ENCODE peak calls at places on chromosome 6, in nine cellular contexts. L is activated T-helper 1 cell treated with anti-CD3 and anti-CD28 coated beads, Interleukin-2, amount 50 U/mL, for 16 hours; Y is amniotic stem cell; Q is naive B cell; W is heart left ventricle; K is CD8-positive, alpha-beta memory T cell; J is CD4-positive, CD25-positive, alpha-beta regulatory T cell; G is NCI-H526; H is NCI-H2029. X is an unnamed sample.

GRCh38 chr6:169229611-169230321 is 23.9 kb downstream of the THBS2 start:
- DNase-seq in L (no peak), Y (no peak), Q (no peak), W (no peak), K (no peak), J (no peak), G (no peak), H (no peak), X (no peak)

GRCh38 chr6:39228111-39228971 is 934 bp downstream of the KCNK5 start:
- DNase-seq in L (no peak), Y (no peak), Q (no peak), W (no peak), K (no peak), J (no peak), G (no peak), H (no peak), X (no peak)

GRCh38 chr6:130513770-130514169 is 148.0 kb downstream of the TMEM200A start:
- DNase-seq in L (no peak), Y (no peak), Q (peak; percentile 56), W (no peak), K (peak; percentile 69), J (no peak), G (no peak), H (no peak), X (peak; percentile 45)

GRCh38 chr6:5315883-5316282 is 54.6 kb downstream of the FARS2 start:
- DNase-seq in L (no peak), Y (no peak), Q (no peak), W (no peak), K (no peak), J (no peak), G (peak; percentile 73), H (no peak), X (no peak)

GRCh38 chr6:158662607-158663464 is 13.0 kb downstream of the SYTL3 start:
- DNase-seq in L (no peak), Y (no peak), Q (no peak), W (no peak), K (peak; percentile 53), J (no peak), G (peak; percentile 34), H (no peak), X (no peak)

GRCh38 chr6:53465732-53466131 is 79.2 kb downstream of the GCLC start:
- DNase-seq in L (no peak), Y (no peak), Q (no peak), W (no peak), K (no peak), J (no peak), G (no peak), H (no peak), X (no peak)

GRCh38 chr6:137148291-137149076 is 25.0 kb downstream of the IL22RA2 start:
- DNase-seq in L (no peak), Y (no peak), Q (no peak), W (no peak), K (no peak), J (no peak), G (no peak), H (no peak), X (no peak)

GRCh38 chr6:158619922-158620801 is 24.4 kb downstream of the DYNLT1 start:
- DNase-seq in L (no peak), Y (no peak), Q (no peak), W (no peak), K (no peak), J (no peak), G (no peak), H (no peak), X (no peak)

X was measured in activated gamma-delta T cell treated with Interleukin-2 at 50 U/mL for 16 hours.